ENCODE peak calls at places on chromosomes 16 and 17, in nine cellular contexts. M is Peyer's patch, R is H1, C is A549, V is fibroblast of lung, J is BJ, U is heart right ventricle, Y is HFFc6, W is BE2C. Z is an unnamed sample.
A peak's percentile ranks its signal among the peaks of the same experiment; 100 is the strongest.

GRCh38 chr16:77191259-77191969 is 424 bp downstream of the MON1B start:
- DNase-seq in M (no peak), R (no peak), C (no peak), V (peak; percentile 20), J (no peak), U (peak; percentile 29), Y (no peak), W (no peak), Z (no peak)

GRCh38 chr17:50263293-50264262 is 10.7 kb upstream of the TMEM92 start:
- DNase-seq in M (peak; percentile 40), R (no peak), C (no peak), V (no peak), J (no peak), U (no peak), Y (no peak), W (no peak), Z (no peak)

GRCh38 chr16:8931864-8932263 is 31.8 kb downstream of the USP7 start:
- DNase-seq in M (peak; percentile 70), R (no peak), C (no peak), V (peak; percentile 69), J (no peak), U (peak; percentile 65), Y (peak; percentile 10), W (no peak), Z (peak; percentile 50)

GRCh38 chr17:28497931-28498330 is 8.2 kb upstream of the FOXN1 start:
- DNase-seq in M (no peak), R (no peak), C (no peak), V (no peak), J (no peak), U (no peak), Y (no peak), W (no peak), Z (no peak)

GRCh38 chr16:22162658-22163009 is 328 bp downstream of the SDR42E2 start:
- DNase-seq in M (no peak), R (no peak), C (no peak), V (no peak), J (no peak), U (no peak), Y (no peak), W (no peak), Z (no peak)

GRCh38 chr17:70137451-70138230 is 31.7 kb upstream of the KCNJ2 start:
- DNase-seq in M (peak; percentile 56), R (no peak), C (peak; percentile 42), V (peak; percentile 98), J (peak; percentile 44), U (peak; percentile 57), Y (peak; percentile 69), W (no peak), Z (no peak)

GRCh38 chr16:24075929-24076716 is 180.0 kb upstream of the CACNG3 start:
- DNase-seq in M (no peak), R (no peak), C (no peak), V (no peak), J (no peak), U (no peak), Y (no peak), W (no peak), Z (no peak)

GRCh38 chr17:56290486-56291118 is 137.3 kb downstream of the ANKFN1 start:
- DNase-seq in M (no peak), R (no peak), C (no peak), V (peak; percentile 4), J (no peak), U (no peak), Y (no peak), W (no peak), Z (no peak)

GRCh38 chr17:79054200-79054599 is 20.4 kb upstream of the ENGASE start:
- DNase-seq in M (no peak), R (no peak), C (no peak), V (peak; percentile 25), J (no peak), U (no peak), Y (no peak), W (no peak), Z (no peak)
- TF ChIP-seq CTCF in M (no peak), R (no peak), C (no peak), V (no peak), J (no peak), U (no peak), Y (no peak), W (no peak), Z (no peak)

GRCh38 chr17:5283531-5284315 is 1.6 kb downstream of the RABEP1 start:
- DNase-seq in M (no peak), R (no peak), C (no peak), V (no peak), J (no peak), U (no peak), Y (peak; percentile 2), W (no peak), Z (no peak)

GRCh38 chr17:5281814-5282638 is at the start of gene RABEP1:
- DNase-seq in M (peak; percentile 96), R (peak; percentile 31), C (peak; percentile 69), V (peak; percentile 90), J (no peak), U (peak; percentile 95), Y (peak; percentile 82), W (peak; percentile 89), Z (peak; percentile 94)

GRCh38 chr17:5286846-5287245 is 4.8 kb downstream of the RABEP1 start:
- DNase-seq in M (no peak), R (peak; percentile 31), C (no peak), V (no peak), J (no peak), U (no peak), Y (peak; percentile 16), W (peak; percentile 12), Z (no peak)

DNA sequence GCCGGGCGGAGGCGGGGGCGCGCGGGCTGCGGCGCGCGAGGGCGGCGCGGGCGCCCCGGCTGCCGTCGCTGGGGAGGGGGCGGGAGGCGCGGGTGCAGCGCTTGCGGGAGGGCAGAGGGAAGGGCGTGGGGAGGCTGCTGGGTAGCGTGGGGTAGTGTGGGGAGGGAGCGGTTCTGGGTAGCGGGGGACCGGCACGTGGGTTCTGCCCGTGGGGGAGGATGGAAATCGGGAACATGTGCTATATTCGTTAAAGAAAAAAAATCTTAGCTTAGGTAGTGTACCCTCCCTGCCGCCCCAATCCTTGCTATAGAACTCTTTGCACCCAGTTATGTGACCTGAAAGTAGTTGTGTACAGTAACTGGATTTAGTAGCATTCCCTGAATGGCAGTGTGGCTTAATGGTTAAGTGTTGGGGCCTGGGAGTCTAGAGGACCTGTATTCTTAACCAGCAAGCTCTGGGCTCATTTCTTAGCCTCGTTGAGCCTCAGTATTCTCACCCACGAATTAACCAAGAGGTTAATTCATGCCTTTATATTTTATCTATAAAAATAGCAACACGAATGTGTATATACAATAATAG is 644 bp downstream of the RABEP1 start:
- DNase-seq in M (peak; percentile 49), R (no peak), C (no peak), V (peak; percentile 17), J (no peak), U (peak; percentile 20), Y (peak; percentile 6), W (peak; percentile 22), Z (no peak)
- TF ChIP-seq CTCF in M (no peak), R (no peak), C (no peak), V (no peak), J (no peak), U (no peak), Y (no peak), W (no peak), Z (no peak)

GRCh38 chr16:189604-190186 is 9.4 kb downstream of the HBQ1 start:
- DNase-seq in M (no peak), R (no peak), C (no peak), V (no peak), J (no peak), U (no peak), Y (no peak), W (no peak), Z (no peak)

GRCh38 chr16:185691-186090 is 5.4 kb downstream of the HBQ1 start:
- DNase-seq in M (no peak), R (no peak), C (no peak), V (no peak), J (no peak), U (no peak), Y (no peak), W (no peak), Z (no peak)

GRCh38 chr16:191783-192294 is 11.6 kb downstream of the HBQ1 start:
- DNase-seq in M (no peak), R (no peak), C (no peak), V (no peak), J (no peak), U (no peak), Y (no peak), W (no peak), Z (no peak)

GRCh38 chr16:187330-187729 is 7.1 kb downstream of the HBQ1 start:
- DNase-seq in M (no peak), R (no peak), C (no peak), V (no peak), J (no peak), U (no peak), Y (no peak), W (no peak), Z (no peak)

DNA sequence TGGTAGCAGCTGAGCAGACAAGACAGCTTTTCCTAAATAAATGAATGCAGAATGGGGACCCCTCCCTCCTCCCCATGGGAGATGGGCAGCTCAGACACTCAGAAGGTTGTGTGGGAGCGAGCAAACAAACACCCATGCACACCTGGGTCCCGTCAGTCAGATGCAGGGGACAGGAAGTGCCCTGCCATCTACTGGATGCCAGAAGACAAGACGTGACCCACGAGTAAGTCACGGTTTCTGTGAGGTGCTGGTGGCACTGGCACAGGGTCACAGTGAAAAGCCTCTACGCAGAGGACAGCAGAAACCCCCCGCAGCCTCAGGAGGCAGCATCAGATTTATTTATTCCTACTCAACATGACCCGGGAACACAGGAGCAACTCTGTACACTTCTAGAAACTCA is 8.4 kb downstream of the HBQ1 start:
- DNase-seq in M (no peak), R (no peak), C (no peak), V (no peak), J (no peak), U (no peak), Y (no peak), W (no peak), Z (no peak)
- TF ChIP-seq CTCF in M (no peak), R (peak; percentile 21), C (peak; percentile 35), V (no peak), J (no peak), U (no peak), Y (peak; percentile 32), W (peak; percentile 42), Z (peak; percentile 24)

GRCh38 chr16:3118204-3118790 is 5.9 kb downstream of the ZNF205 start:
- DNase-seq in M (no peak), R (no peak), C (no peak), V (no peak), J (no peak), U (no peak), Y (no peak), W (no peak), Z (no peak)

GRCh38 chr16:3113765-3114479 is 1.5 kb downstream of the ZNF205 start:
- DNase-seq in M (no peak), R (no peak), C (no peak), V (no peak), J (no peak), U (no peak), Y (peak; percentile 22), W (peak; percentile 51), Z (no peak)

GRCh38 chr16:3112881-3113574 is 642 bp downstream of the ZNF205 start:
- DNase-seq in M (no peak), R (no peak), C (no peak), V (peak; percentile 49), J (no peak), U (no peak), Y (no peak), W (no peak), Z (no peak)

GRCh38 chr16:3115011-3115410 is 2.6 kb downstream of the ZNF205 start:
- DNase-seq in M (no peak), R (no peak), C (no peak), V (no peak), J (no peak), U (no peak), Y (no peak), W (no peak), Z (no peak)

DNA sequence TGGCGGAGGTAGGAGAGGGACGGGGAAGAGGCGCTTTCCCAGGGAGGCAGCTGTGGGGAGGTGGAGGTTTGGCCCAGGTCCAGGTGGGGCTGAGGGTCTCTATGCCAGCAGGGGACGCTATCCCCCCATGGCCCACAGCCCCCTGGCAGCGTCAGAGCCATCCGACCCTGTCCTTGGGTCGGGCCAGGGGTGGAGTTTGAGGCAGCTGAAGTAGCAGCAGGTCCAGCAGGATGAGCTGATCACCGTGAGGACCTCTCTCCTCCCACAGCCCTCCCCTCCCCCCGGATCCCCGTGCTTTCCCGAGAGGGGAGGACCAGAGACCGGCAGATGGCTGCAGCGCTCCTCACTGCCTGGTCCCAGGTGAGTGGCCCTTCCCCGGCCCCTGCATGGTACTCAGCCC is 3.2 kb downstream of the ZNF205 start:
- DNase-seq in M (no peak), R (no peak), C (no peak), V (no peak), J (no peak), U (no peak), Y (no peak), W (no peak), Z (no peak)
- TF ChIP-seq CTCF in M (no peak), R (peak; percentile 58), C (no peak), V (no peak), J (no peak), U (no peak), Y (peak; percentile 30), W (peak; percentile 28), Z (no peak)

Z was measured in neural crest cell.